ENCODE peak calls at places on chromosomes 7 and 10, in nine cellular contexts. V is Panc1; O is fibroblast of lung; Q is stimulated activated CD4-positive, alpha-beta T cell treated with anti-CD3 and anti-CD28 coated beads, Interleukin-4, amount 100 ng/mL, for 1 hour; R is retina; B is endothelial cell of umbilical vein; J is activated CD4-positive, alpha-beta T cell treated with anti-CD3 and anti-CD28 coated beads, Interleukin-2, amount 10 ng/mL, durations not matched to agents 7 days and 5 days; T is BJ; P is IMR-90. E is an unnamed sample.

GRCh38 chr10:51501396-51501795 is 198.0 kb downstream of the CSTF2T start:
- DNase-seq in J (no peak), V (no peak), T (peak; percentile 9), P (peak; percentile 22), O (peak; percentile 60), B (no peak), R (no peak), Q (no peak), E (no peak)

GRCh38 chr7:117323877-117324699 is 1.2 kb upstream of the WNT2 start:
- DNase-seq in J (no peak), T (peak; percentile 33), R (peak; percentile 84), O (peak; percentile 40), P (peak; percentile 70), Q (no peak), B (peak; percentile 21), V (no peak), E (peak; percentile 13)

GRCh38 chr7:104643587-104644217 is 315.3 kb downstream of the LHFPL3 start:
- DNase-seq in J (no peak), T (no peak), O (peak; percentile 1), R (no peak), V (no peak), P (no peak), B (peak; percentile 23), Q (no peak), E (peak; percentile 34)

GRCh38 chr7:149130572-149131198 is 4.6 kb upstream of the ZNF425 start:
- DNase-seq in J (no peak), P (no peak), R (no peak), O (no peak), Q (no peak), T (no peak), V (no peak), B (no peak), E (no peak)

GRCh38 chr7:66356277-66356721 is 151.2 kb downstream of the TPST1 start:
- DNase-seq in P (peak; percentile 85), J (no peak), T (no peak), O (peak; percentile 71), R (no peak), B (no peak), Q (no peak), V (no peak), E (no peak)

GRCh38 chr7:100189061-100189460 is 11.3 kb downstream of the STAG3 start:
- DNase-seq in P (no peak), J (no peak), B (no peak), R (no peak), T (no peak), V (no peak), O (no peak), Q (no peak), E (no peak)

GRCh38 chr7:120991570-120991969 is 3.1 kb downstream of the CPED1 start:
- DNase-seq in R (no peak), J (no peak), Q (no peak), O (peak; percentile 81), T (peak; percentile 68), P (peak; percentile 90), V (no peak), B (no peak), E (no peak)

GRCh38 chr7:111827863-111828504 is 265.7 kb upstream of the IMMP2L start:
- DNase-seq in O (peak; percentile 27), J (no peak), Q (no peak), V (no peak), R (no peak), P (peak; percentile 68), T (no peak), B (peak; percentile 73), E (no peak)

GRCh38 chr10:11827414-11827813 is 4.3 kb downstream of the PROSER2 start:
- DNase-seq in T (no peak), O (no peak), P (no peak), V (no peak), B (no peak), J (no peak), R (no peak), Q (no peak), E (no peak)

GRCh38 chr7:25261545-25262135 is 33.4 kb upstream of the NPVF start:
- DNase-seq in O (no peak), T (no peak), B (no peak), J (no peak), P (no peak), Q (no peak), V (no peak), R (no peak), E (no peak)

GRCh38 chr10:35639651-35640311 is 2.3 kb downstream of the FZD8 start:
- DNase-seq in R (peak; percentile 87), O (peak; percentile 33), P (peak; percentile 70), T (no peak), Q (no peak), J (no peak), V (no peak), B (peak; percentile 48), E (peak; percentile 14)

GRCh38 chr10:44046605-44047004 is 338.3 kb downstream of the CXCL12 start:
- DNase-seq in P (peak; percentile 52), Q (no peak), T (no peak), R (no peak), O (no peak), B (peak; percentile 29), V (no peak), J (no peak), E (no peak)

GRCh38 chr10:60977161-60978128 is 33.5 kb upstream of the RHOBTB1 start:
- DNase-seq in R (no peak), V (no peak), B (no peak), T (no peak), J (no peak), Q (no peak), P (no peak), O (no peak), E (no peak)

GRCh38 chr10:50882540-50882983 is 2.9 kb downstream of the A1CF start:
- DNase-seq in R (no peak), V (no peak), O (no peak), T (no peak), B (no peak), P (no peak), Q (no peak), J (no peak), E (no peak)

GRCh38 chr7:150378115-150378852 is 846 bp upstream of the ZNF775 start:
- DNase-seq in J (peak; percentile 55), R (peak; percentile 86), V (no peak), T (no peak), Q (no peak), O (peak; percentile 57), P (peak; percentile 57), B (peak; percentile 77), E (peak; percentile 70)

GRCh38 chr7:148395292-148395691 is 195.3 kb upstream of the C7orf33 start:
- DNase-seq in Q (no peak), B (no peak), J (no peak), P (no peak), O (no peak), R (no peak), V (no peak), T (no peak), E (no peak)

GRCh38 chr10:12194752-12195271 is 879 bp downstream of the NUDT5 start:
- DNase-seq in T (no peak), B (peak; percentile 50), J (peak; percentile 43), O (peak; percentile 55), V (no peak), R (peak; percentile 49), P (peak; percentile 31), Q (peak; percentile 28), E (peak; percentile 14)

GRCh38 chr10:129553928-129554327 is 86.9 kb downstream of the MGMT start:
- DNase-seq in J (no peak), V (no peak), O (no peak), Q (no peak), T (no peak), R (no peak), P (no peak), B (no peak), E (no peak)

GRCh38 chr10:44506386-44506785 is 121.5 kb upstream of the CXCL12 start:
- DNase-seq in T (no peak), J (no peak), Q (no peak), O (no peak), P (no peak), V (no peak), B (no peak), R (no peak), E (no peak)

GRCh38 chr7:44264221-44264956 is 61.0 kb downstream of the CAMK2B start:
- DNase-seq in B (no peak), P (no peak), Q (no peak), O (no peak), T (no peak), J (no peak), R (no peak), V (no peak), E (no peak)

GRCh38 chr10:101767600-101767945 is 8.3 kb downstream of the FGF8 start:
- DNase-seq in P (no peak), O (no peak), T (no peak), J (no peak), B (no peak), R (no peak), V (no peak), Q (no peak), E (no peak)

GRCh38 chr10:130857631-130858295 is 453.8 kb downstream of the TCERG1L start:
- DNase-seq in B (no peak), J (no peak), R (no peak), V (no peak), T (no peak), Q (no peak), P (no peak), O (no peak), E (no peak)

GRCh38 chr10:51074238-51075028 is at the start of gene PRKG1:
- DNase-seq in P (peak; percentile 85), B (peak; percentile 66), V (peak; percentile 33), R (peak; percentile 93), T (peak; percentile 39), O (peak; percentile 84), Q (no peak), J (no peak), E (peak; percentile 28)